ENCODE peak calls at places on chromosome 1, in ten cellular contexts. One of them, this sample, is unnamed.

GRCh38 chr1:202575906-202576653 is 134.2 kb downstream of the SYT2 start:
- DNase-seq in fibroblast of lung: peak; percentile 64
- DNase-seq in astrocyte: peak; percentile 39
- DNase-seq in GM23338: no peak
- DNase-seq in neural progenitor cell: peak; percentile 29
- DNase-seq in K562: no peak
- DNase-seq in MM.1S: no peak
- DNase-seq in hepatocyte: no peak
- DNase-seq in HepG2: no peak
- DNase-seq in GM23248: peak; percentile 82
- DNase-seq in this sample: peak; percentile 35

GRCh38 chr1:111161843-111162242 is 21.8 kb downstream of the CEPT1 start:
- DNase-seq in GM23248: no peak
- DNase-seq in K562: peak; percentile 27
- DNase-seq in neural progenitor cell: no peak
- DNase-seq in fibroblast of lung: no peak
- DNase-seq in GM23338: no peak
- DNase-seq in MM.1S: no peak
- DNase-seq in astrocyte: no peak
- DNase-seq in hepatocyte: no peak
- DNase-seq in HepG2: no peak
- DNase-seq in this sample: no peak

GRCh38 chr1:24089027-24089742 is 22.8 kb downstream of the MYOM3 start:
- DNase-seq in neural progenitor cell: no peak
- DNase-seq in K562: no peak
- DNase-seq in fibroblast of lung: no peak
- DNase-seq in MM.1S: no peak
- DNase-seq in HepG2: no peak
- DNase-seq in hepatocyte: no peak
- DNase-seq in astrocyte: no peak
- DNase-seq in GM23338: no peak
- DNase-seq in GM23248: no peak
- DNase-seq in this sample: no peak

GRCh38 chr1:156543066-156543465 is 29.3 kb downstream of the IQGAP3 start:
- DNase-seq in neural progenitor cell: no peak
- DNase-seq in hepatocyte: no peak
- DNase-seq in GM23248: no peak
- DNase-seq in HepG2: no peak
- DNase-seq in K562: no peak
- DNase-seq in MM.1S: no peak
- DNase-seq in GM23338: no peak
- DNase-seq in astrocyte: no peak
- DNase-seq in fibroblast of lung: no peak
- DNase-seq in this sample: peak; percentile 32

GRCh38 chr1:172360511-172360910 is 60.0 kb upstream of the C1orf105 start:
- DNase-seq in neural progenitor cell: peak; percentile 81
- DNase-seq in fibroblast of lung: peak; percentile 68
- DNase-seq in GM23338: peak; percentile 91
- DNase-seq in HepG2: peak; percentile 93
- DNase-seq in K562: no peak
- DNase-seq in hepatocyte: no peak
- DNase-seq in GM23248: no peak
- DNase-seq in MM.1S: no peak
- DNase-seq in astrocyte: peak; percentile 60
- DNase-seq in this sample: peak; percentile 98

GRCh38 chr1:29445330-29445729 is 209.0 kb downstream of the PTPRU start:
- DNase-seq in MM.1S: no peak
- DNase-seq in hepatocyte: no peak
- DNase-seq in fibroblast of lung: no peak
- DNase-seq in GM23248: no peak
- DNase-seq in K562: no peak
- DNase-seq in HepG2: no peak
- DNase-seq in GM23338: no peak
- DNase-seq in astrocyte: no peak
- DNase-seq in neural progenitor cell: no peak
- DNase-seq in this sample: no peak

GRCh38 chr1:178664278-178664677 is 60.8 kb upstream of the RALGPS2 start:
- DNase-seq in GM23248: no peak
- DNase-seq in GM23338: no peak
- DNase-seq in neural progenitor cell: no peak
- DNase-seq in K562: no peak
- DNase-seq in HepG2: no peak
- DNase-seq in astrocyte: no peak
- DNase-seq in hepatocyte: no peak
- DNase-seq in fibroblast of lung: no peak
- DNase-seq in MM.1S: no peak
- DNase-seq in this sample: no peak

GRCh38 chr1:172510479-172510878 is 22.5 kb upstream of the SUCO start:
- DNase-seq in fibroblast of lung: no peak
- DNase-seq in K562: no peak
- DNase-seq in neural progenitor cell: no peak
- DNase-seq in GM23248: no peak
- DNase-seq in GM23338: no peak
- DNase-seq in hepatocyte: no peak
- DNase-seq in HepG2: peak; percentile 35
- DNase-seq in MM.1S: no peak
- DNase-seq in astrocyte: no peak
- DNase-seq in this sample: no peak

GRCh38 chr1:45411510-45411899 is 71.3 kb upstream of the MUTYH start:
- DNase-seq in HepG2: peak; percentile 7
- DNase-seq in astrocyte: no peak
- DNase-seq in GM23248: no peak
- DNase-seq in GM23338: peak; percentile 34
- DNase-seq in hepatocyte: no peak
- DNase-seq in MM.1S: no peak
- DNase-seq in fibroblast of lung: no peak
- DNase-seq in K562: no peak
- DNase-seq in neural progenitor cell: peak; percentile 2
- DNase-seq in this sample: peak; percentile 48

GRCh38 chr1:228830954-228831481 is 95.7 kb downstream of the RHOU start:
- DNase-seq in hepatocyte: peak; percentile 69
- DNase-seq in neural progenitor cell: no peak
- DNase-seq in K562: no peak
- DNase-seq in fibroblast of lung: peak; percentile 83
- DNase-seq in HepG2: peak; percentile 66
- DNase-seq in GM23338: no peak
- DNase-seq in astrocyte: peak; percentile 79
- DNase-seq in GM23248: peak; percentile 60
- DNase-seq in MM.1S: no peak
- DNase-seq in this sample: peak; percentile 87

DNA sequence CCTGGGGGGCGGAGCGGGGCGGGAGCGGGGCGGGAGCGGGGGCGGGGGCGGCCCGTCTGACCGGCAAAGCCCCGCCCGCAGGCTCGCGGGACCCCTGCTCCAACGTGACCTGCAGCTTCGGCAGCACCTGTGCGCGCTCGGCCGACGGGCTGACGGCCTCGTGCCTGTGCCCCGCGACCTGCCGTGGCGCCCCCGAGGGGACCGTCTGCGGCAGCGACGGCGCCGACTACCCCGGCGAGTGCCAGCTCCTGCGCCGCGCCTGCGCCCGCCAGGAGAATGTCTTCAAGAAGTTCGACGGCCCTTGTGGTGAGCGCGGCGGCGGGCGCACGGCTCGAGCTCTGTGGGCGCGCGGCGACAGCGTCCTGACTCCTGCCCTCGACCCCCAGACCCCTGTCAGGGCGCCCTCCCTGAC is 21.2 kb downstream of the AGRN start:
- DNase-seq in fibroblast of lung: no peak
- DNase-seq in hepatocyte: no peak
- DNase-seq in MM.1S: no peak
- DNase-seq in neural progenitor cell: peak; percentile 83
- DNase-seq in astrocyte: no peak
- DNase-seq in K562: no peak
- DNase-seq in GM23338: peak; percentile 85
- DNase-seq in HepG2: no peak
- DNase-seq in GM23248: no peak
- DNase-seq in this sample: no peak
- H4K20me1 ChIP-seq in fibroblast of lung: no peaks in the 10 kb centered on the region
- H4K20me1 ChIP-seq in hepatocyte: peaks cover 43% of the 10 kb centered on the region
- H4K20me1 ChIP-seq in MM.1S: no peaks in the 10 kb centered on the region
- H4K20me1 ChIP-seq in neural progenitor cell: peaks cover 75% of the 10 kb centered on the region
- H4K20me1 ChIP-seq in astrocyte: peaks cover 79% of the 10 kb centered on the region
- H4K20me1 ChIP-seq in K562: peaks cover 18% of the 10 kb centered on the region
- H4K20me1 ChIP-seq in GM23338: peaks cover 26% of the 10 kb centered on the region
- H4K20me1 ChIP-seq in HepG2: peaks cover 10% of the 10 kb centered on the region
- H4K20me1 ChIP-seq in GM23248: no peaks in the 10 kb centered on the region
- H4K20me1 ChIP-seq in this sample: peaks cover 60% of the 10 kb centered on the region

GRCh38 chr1:184167352-184167751 is 115.8 kb downstream of the TSEN15 start:
- DNase-seq in neural progenitor cell: no peak
- DNase-seq in MM.1S: no peak
- DNase-seq in HepG2: no peak
- DNase-seq in astrocyte: no peak
- DNase-seq in K562: no peak
- DNase-seq in hepatocyte: no peak
- DNase-seq in GM23248: no peak
- DNase-seq in fibroblast of lung: no peak
- DNase-seq in GM23338: no peak
- DNase-seq in this sample: no peak

GRCh38 chr1:184163674-184164470 is 112.3 kb downstream of the TSEN15 start:
- DNase-seq in K562: peak; percentile 24
- DNase-seq in GM23338: no peak
- DNase-seq in HepG2: no peak
- DNase-seq in astrocyte: peak; percentile 78
- DNase-seq in MM.1S: peak; percentile 24
- DNase-seq in fibroblast of lung: peak; percentile 85
- DNase-seq in neural progenitor cell: no peak
- DNase-seq in hepatocyte: no peak
- DNase-seq in GM23248: peak; percentile 74
- DNase-seq in this sample: peak; percentile 37

GRCh38 chr1:184166495-184166894 is 115.0 kb downstream of the TSEN15 start:
- DNase-seq in fibroblast of lung: no peak
- DNase-seq in GM23248: no peak
- DNase-seq in MM.1S: no peak
- DNase-seq in K562: no peak
- DNase-seq in GM23338: no peak
- DNase-seq in hepatocyte: no peak
- DNase-seq in astrocyte: no peak
- DNase-seq in neural progenitor cell: no peak
- DNase-seq in HepG2: no peak
- DNase-seq in this sample: no peak

GRCh38 chr1:184162266-184162665 is 110.7 kb downstream of the TSEN15 start:
- DNase-seq in astrocyte: no peak
- DNase-seq in hepatocyte: no peak
- DNase-seq in HepG2: no peak
- DNase-seq in GM23338: no peak
- DNase-seq in neural progenitor cell: no peak
- DNase-seq in fibroblast of lung: no peak
- DNase-seq in GM23248: no peak
- DNase-seq in K562: no peak
- DNase-seq in MM.1S: no peak
- DNase-seq in this sample: no peak

DNA sequence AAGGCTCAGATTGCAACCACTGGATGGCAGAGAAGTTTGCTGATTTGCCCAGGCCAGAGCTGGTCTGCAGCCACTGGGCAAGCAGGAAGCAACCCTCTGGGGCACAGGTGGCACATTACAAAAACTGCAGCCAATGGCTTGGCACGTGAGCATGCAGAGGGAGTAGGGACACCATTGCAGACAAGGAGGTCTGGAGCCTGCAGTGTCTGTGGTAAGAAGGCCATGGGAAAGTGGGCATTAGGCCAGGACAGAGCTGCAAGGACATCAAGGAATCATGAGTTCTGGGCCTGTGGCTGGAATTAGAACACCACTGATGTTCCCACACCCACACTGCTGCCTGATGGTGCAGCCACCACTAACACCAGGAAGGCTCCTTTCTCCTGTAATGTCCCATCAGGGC is 113.0 kb downstream of the TSEN15 start:
- DNase-seq in fibroblast of lung: no peak
- DNase-seq in GM23248: no peak
- DNase-seq in GM23338: no peak
- DNase-seq in astrocyte: no peak
- DNase-seq in neural progenitor cell: no peak
- DNase-seq in K562: no peak
- DNase-seq in MM.1S: no peak
- DNase-seq in hepatocyte: no peak
- DNase-seq in HepG2: no peak
- DNase-seq in this sample: no peak
- TF ChIP-seq EZH2 in fibroblast of lung: no peak
- TF ChIP-seq EZH2 in GM23248: no peak
- TF ChIP-seq EZH2 in GM23338: no peak
- TF ChIP-seq EZH2 in astrocyte: no peak
- TF ChIP-seq EZH2 in neural progenitor cell: no peak
- TF ChIP-seq EZH2 in K562: no peak
- TF ChIP-seq EZH2 in MM.1S: no peak
- TF ChIP-seq EZH2 in hepatocyte: no peak
- TF ChIP-seq EZH2 in HepG2: no peak
- TF ChIP-seq EZH2 in this sample: no peak

GRCh38 chr1:18632218-18632588 is 1.6 kb downstream of the PAX7 start:
- DNase-seq in K562: no peak
- DNase-seq in fibroblast of lung: no peak
- DNase-seq in GM23338: peak; percentile 70
- DNase-seq in neural progenitor cell: peak; percentile 66
- DNase-seq in astrocyte: no peak
- DNase-seq in HepG2: no peak
- DNase-seq in GM23248: no peak
- DNase-seq in hepatocyte: no peak
- DNase-seq in MM.1S: no peak
- DNase-seq in this sample: no peak
- H3K4me1 ChIP-seq in K562: no peaks in the 10 kb centered on the region
- H3K4me1 ChIP-seq in fibroblast of lung: no peaks in the 10 kb centered on the region
- H3K4me1 ChIP-seq in GM23338: peaks cover 50% of the 10 kb centered on the region
- H3K4me1 ChIP-seq in neural progenitor cell: peaks cover 58% of the 10 kb centered on the region
- H3K4me1 ChIP-seq in astrocyte: no peaks in the 10 kb centered on the region
- H3K4me1 ChIP-seq in HepG2: no peaks in the 10 kb centered on the region
- H3K4me1 ChIP-seq in GM23248: no peaks in the 10 kb centered on the region
- H3K4me1 ChIP-seq in hepatocyte: no peaks in the 10 kb centered on the region
- H3K4me1 ChIP-seq in MM.1S: no peaks in the 10 kb centered on the region
- H3K4me1 ChIP-seq in this sample: no peaks in the 10 kb centered on the region

GRCh38 chr1:19418503-19418971 is 66.8 kb downstream of the CAPZB start:
- DNase-seq in neural progenitor cell: no peak
- DNase-seq in HepG2: no peak
- DNase-seq in GM23248: peak; percentile 77
- DNase-seq in GM23338: no peak
- DNase-seq in hepatocyte: no peak
- DNase-seq in astrocyte: no peak
- DNase-seq in K562: no peak
- DNase-seq in MM.1S: no peak
- DNase-seq in fibroblast of lung: peak; percentile 32
- DNase-seq in this sample: no peak

GRCh38 chr1:19416919-19417441 is 68.4 kb downstream of the CAPZB start:
- DNase-seq in K562: no peak
- DNase-seq in fibroblast of lung: no peak
- DNase-seq in GM23248: peak; percentile 43
- DNase-seq in astrocyte: no peak
- DNase-seq in hepatocyte: no peak
- DNase-seq in MM.1S: no peak
- DNase-seq in GM23338: no peak
- DNase-seq in HepG2: no peak
- DNase-seq in neural progenitor cell: no peak
- DNase-seq in this sample: no peak

GRCh38 chr1:19414490-19414889 is 70.8 kb downstream of the CAPZB start:
- DNase-seq in hepatocyte: no peak
- DNase-seq in GM23338: no peak
- DNase-seq in fibroblast of lung: no peak
- DNase-seq in GM23248: no peak
- DNase-seq in neural progenitor cell: no peak
- DNase-seq in HepG2: no peak
- DNase-seq in K562: no peak
- DNase-seq in astrocyte: no peak
- DNase-seq in MM.1S: no peak
- DNase-seq in this sample: no peak

GRCh38 chr1:19413999-19414398 is 71.3 kb downstream of the CAPZB start:
- DNase-seq in MM.1S: no peak
- DNase-seq in astrocyte: no peak
- DNase-seq in neural progenitor cell: no peak
- DNase-seq in hepatocyte: no peak
- DNase-seq in fibroblast of lung: no peak
- DNase-seq in GM23338: no peak
- DNase-seq in HepG2: no peak
- DNase-seq in GM23248: no peak
- DNase-seq in K562: no peak
- DNase-seq in this sample: no peak

GRCh38 chr1:19416145-19416544 is 69.2 kb downstream of the CAPZB start:
- DNase-seq in GM23248: peak; percentile 41
- DNase-seq in neural progenitor cell: no peak
- DNase-seq in GM23338: no peak
- DNase-seq in HepG2: no peak
- DNase-seq in hepatocyte: no peak
- DNase-seq in fibroblast of lung: no peak
- DNase-seq in K562: no peak
- DNase-seq in MM.1S: no peak
- DNase-seq in astrocyte: no peak
- DNase-seq in this sample: peak; percentile 14
- H4K20me1 ChIP-seq in GM23248: no peaks in the 10 kb centered on the region
- H4K20me1 ChIP-seq in neural progenitor cell: peaks cover 64% of the 10 kb centered on the region
- H4K20me1 ChIP-seq in GM23338: peaks cover 66% of the 10 kb centered on the region
- H4K20me1 ChIP-seq in HepG2: no peaks in the 10 kb centered on the region
- H4K20me1 ChIP-seq in hepatocyte: peaks cover 38% of the 10 kb centered on the region
- H4K20me1 ChIP-seq in fibroblast of lung: peaks cover 2% of the 10 kb centered on the region
- H4K20me1 ChIP-seq in K562: peaks cover 10% of the 10 kb centered on the region
- H4K20me1 ChIP-seq in MM.1S: no peaks in the 10 kb centered on the region
- H4K20me1 ChIP-seq in astrocyte: peaks cover 99% of the 10 kb centered on the region
- H4K20me1 ChIP-seq in this sample: peaks cover 25% of the 10 kb centered on the region

This sample was measured in PC-3.